ENCODE peak calls at places on chromosomes 6 and 20, in six cellular contexts. N is foreskin fibroblast; G is stimulated activated CD4-positive, alpha-beta T cell treated with anti-CD3 and anti-CD28 coated beads, TNF-alpha, amount 100 ng/mL, for 4 hours; Z is activated naive CD4-positive, alpha-beta T cell treated with Interleukin-2 at 50 U/mL for 16 hours; X is Daoy; F is neural progenitor cell. D is an unnamed sample.

GRCh38 chr6:92364948-92365386 is 1054.4 kb downstream of the EPHA7 start:
- DNase-seq in F (no peak), G (no peak), Z (no peak), X (no peak), N (no peak), D (no peak)

GRCh38 chr6:43488667-43489276 is 11.4 kb downstream of the TJAP1 start:
- DNase-seq in X (peak), Z (no peak), F (no peak), N (peak), G (no peak), D (no peak)

GRCh38 chr20:33119725-33120720 is 40.6 kb downstream of the BPIFB4 start:
- DNase-seq in F (no peak), G (no peak), Z (no peak), X (no peak), N (no peak), D (no peak)

GRCh38 chr6:148887181-148887580 is 140.4 kb downstream of the UST start:
- DNase-seq in G (no peak), N (no peak), F (peak), X (peak), Z (no peak), D (no peak)

GRCh38 chr6:34556031-34556471 is at the start of gene SPDEF:
- DNase-seq in Z (no peak), G (no peak), N (no peak), X (no peak), F (no peak), D (peak)

GRCh38 chr6:78836610-78837009 is 30.7 kb upstream of the IRAK1BP1 start:
- DNase-seq in X (no peak), Z (no peak), G (no peak), N (no peak), F (no peak), D (no peak)

GRCh38 chr20:52150440-52151258 is 40.9 kb downstream of the ZFP64 start:
- DNase-seq in Z (no peak), F (peak), X (peak), G (no peak), N (peak), D (peak)

GRCh38 chr20:48586728-48587127 is 241.1 kb downstream of the PREX1 start:
- DNase-seq in X (no peak), G (no peak), F (no peak), N (no peak), Z (no peak), D (no peak)

GRCh38 chr6:73937805-73938204 is 241.8 kb downstream of the CD109 start:
- DNase-seq in G (no peak), F (no peak), Z (no peak), N (no peak), X (no peak), D (no peak)

GRCh38 chr6:36610576-36611336 is 16.6 kb downstream of the SRSF3 start:
- DNase-seq in F (no peak), G (no peak), N (no peak), Z (no peak), X (no peak), D (no peak)

GRCh38 chr6:109511832-109512231 is 28.8 kb upstream of the ZBTB24 start:
- DNase-seq in F (no peak), G (no peak), Z (no peak), N (no peak), X (peak), D (no peak)

GRCh38 chr6:18053071-18053475 is 65.6 kb upstream of the KIF13A start:
- DNase-seq in Z (no peak), N (peak), X (peak), G (no peak), F (no peak), D (no peak)

GRCh38 chr6:34059136-34059731 is 86.7 kb downstream of the GRM4 start:
- DNase-seq in N (no peak), F (no peak), G (no peak), Z (no peak), X (peak), D (no peak)

GRCh38 chr6:113396644-113397201 is 460.4 kb upstream of the MARCKS start:
- DNase-seq in F (no peak), X (peak), N (no peak), G (no peak), Z (no peak), D (no peak)

GRCh38 chr20:62578294-62578897 is 63.9 kb upstream of the SLCO4A1 start:
- DNase-seq in F (no peak), N (no peak), G (no peak), X (peak), Z (no peak), D (no peak)

GRCh38 chr20:57990396-57990987 is 238.0 kb downstream of the ANKRD60 start:
- DNase-seq in N (peak), G (no peak), X (peak), Z (no peak), F (no peak), D (no peak)

GRCh38 chr6:7143161-7143974 is 35.6 kb downstream of the RREB1 start:
- DNase-seq in N (no peak), X (no peak), F (no peak), G (no peak), Z (no peak), D (peak)

GRCh38 chr6:121780325-121781313 is 345.2 kb downstream of the GJA1 start:
- DNase-seq in F (no peak), Z (no peak), N (peak), G (no peak), X (peak), D (no peak)

GRCh38 chr6:97440590-97441176 is 157.7 kb upstream of the MMS22L start:
- DNase-seq in X (peak), Z (no peak), G (no peak), F (peak), N (peak), D (peak)

GRCh38 chr6:80364206-80364605 is 257.7 kb downstream of the BCKDHB start:
- DNase-seq in X (no peak), G (no peak), F (no peak), N (no peak), Z (no peak), D (no peak)

GRCh38 chr20:34549929-34550305 is 8.6 kb upstream of the MAP1LC3A start:
- DNase-seq in X (no peak), G (no peak), F (no peak), Z (no peak), N (no peak), D (no peak)

GRCh38 chr6:110053395-110054240 is 75.5 kb downstream of the GPR6 start:
- DNase-seq in Z (no peak), G (no peak), X (peak), F (peak), N (peak), D (peak)

GRCh38 chr6:30411515-30412207 is 66.7 kb downstream of the RPP21 start:
- DNase-seq in N (peak), X (peak), F (peak), Z (peak), G (peak), D (no peak)

GRCh38 chr6:73394577-73395354 is at the start of gene DDX43:
- DNase-seq in G (no peak), X (no peak), N (no peak), Z (peak), F (no peak), D (no peak)

GRCh38 chr20:48474022-48474421 is 353.8 kb downstream of the PREX1 start:
- DNase-seq in F (no peak), G (no peak), N (no peak), X (no peak), Z (no peak), D (no peak)

GRCh38 chr6:101747160-101747559 is 353.7 kb downstream of the GRIK2 start:
- DNase-seq in Z (no peak), F (no peak), N (no peak), X (no peak), G (no peak), D (no peak)

GRCh38 chr6:7129784-7130569 is 22.2 kb downstream of the RREB1 start:
- DNase-seq in G (no peak), N (no peak), F (no peak), Z (peak), X (peak), D (no peak)

GRCh38 chr6:104325341-104326172 is 534.2 kb downstream of the HACE1 start:
- DNase-seq in N (no peak), Z (no peak), F (peak), X (no peak), G (no peak), D (peak)

GRCh38 chr6:5986847-5987246 is 19.9 kb downstream of the NRN1 start:
- DNase-seq in Z (no peak), G (no peak), X (no peak), N (no peak), F (no peak), D (no peak)

GRCh38 chr6:81937296-81937937 is 184.9 kb upstream of the TENT5A start:
- DNase-seq in G (no peak), F (no peak), Z (no peak), N (peak), X (peak), D (no peak)

GRCh38 chr6:165081944-165082532 is 227.4 kb downstream of the C6orf118 start:
- DNase-seq in G (no peak), F (no peak), Z (no peak), N (no peak), X (no peak), D (no peak)

D was measured in T47D.